ENCODE peak calls at places on chromosomes 1 and 21, in nine cellular contexts. S is astrocyte; T is HTR-8/SVneo; L is renal cortical epithelial cell; C is non-pigmented ciliary epithelial cell; M is stimulated activated CD8-positive, alpha-beta memory T cell treated with anti-CD3 and anti-CD28 coated beads, Interleukin-15, amount 100 ng/mL, for 4 hours; W is BJ; P is T-helper 2 cell; U is activated naive CD4-positive, alpha-beta T cell treated with anti-CD3 and anti-CD28 coated beads, Interleukin-2, amount 10 ng/mL, durations not matched to agents 7 days and 5 days. Y is an unnamed sample.

GRCh38 chr1:247118946-247119446 is 14.8 kb upstream of the ZNF669 start:
- DNase-seq in S (no peak), T (peak), L (peak), C (no peak), M (no peak), W (no peak), P (no peak), U (peak), Y (no peak)

GRCh38 chr1:3333903-3334302 is 120.6 kb upstream of the ARHGEF16 start:
- DNase-seq in S (no peak), T (no peak), L (no peak), C (no peak), M (no peak), W (no peak), P (no peak), U (no peak), Y (no peak)

GRCh38 chr1:26739251-26739914 is 43.6 kb downstream of the ARID1A start:
- DNase-seq in S (no peak), T (no peak), L (no peak), C (no peak), M (no peak), W (no peak), P (no peak), U (peak), Y (no peak)

GRCh38 chr1:218775476-218776170 is 398.1 kb upstream of the LYPLAL1 start:
- DNase-seq in S (peak), T (no peak), L (no peak), C (no peak), M (no peak), W (no peak), P (no peak), U (no peak), Y (no peak)

GRCh38 chr1:216224233-216224632 is 199.0 kb downstream of the USH2A start:
- DNase-seq in S (no peak), T (no peak), L (no peak), C (no peak), M (no peak), W (no peak), P (no peak), U (no peak), Y (no peak)

GRCh38 chr1:24849653-24850295 is 80.3 kb downstream of the RUNX3 start:
- DNase-seq in S (no peak), T (peak), L (no peak), C (no peak), M (no peak), W (no peak), P (no peak), U (no peak), Y (no peak)

GRCh38 chr1:109277434-109278204 is 5.3 kb downstream of the PSRC1 start:
- DNase-seq in S (no peak), T (peak), L (peak), C (no peak), M (peak), W (no peak), P (peak), U (peak), Y (peak)

GRCh38 chr1:8204823-8205222 is 113.1 kb upstream of the SLC45A1 start:
- DNase-seq in S (peak), T (no peak), L (no peak), C (no peak), M (no peak), W (no peak), P (no peak), U (no peak), Y (no peak)

GRCh38 chr1:119007343-119007671 is 19.2 kb upstream of the TBX15 start:
- DNase-seq in S (no peak), T (no peak), L (no peak), C (no peak), M (no peak), W (no peak), P (no peak), U (no peak), Y (no peak)

GRCh38 chr21:38289697-38290096 is 32.9 kb downstream of the KCNJ15 start:
- DNase-seq in S (peak), T (peak), L (peak), C (peak), M (no peak), W (peak), P (no peak), U (no peak), Y (no peak)

Y was measured in natural killer cell.